ENCODE peak calls at places on chromosomes 6 and 20, in six cellular contexts. L is right lobe of liver, B is mesendoderm, Y is epithelial cell of proximal tubule, G is RCC 7860, F is Karpas-422. C is an unnamed sample.

GRCh38 chr6:157760589-157761330 is 62.3 kb upstream of the SNX9 start:
- DNase-seq in G (peak; percentile 71), B (no peak), L (no peak), F (no peak), Y (peak; percentile 44), C (no peak)

GRCh38 chr6:40710626-40711354 is 123.6 kb upstream of the LRFN2 start:
- DNase-seq in B (no peak), G (no peak), F (peak; percentile 95), L (no peak), Y (no peak), C (no peak)

GRCh38 chr6:64103480-64103879 is 467.9 kb downstream of the PHF3 start:
- DNase-seq in G (no peak), B (no peak), L (no peak), Y (no peak), F (no peak), C (no peak)

GRCh38 chr6:44043479-44044153 is 83.6 kb downstream of the MRPL14 start:
- DNase-seq in B (peak; percentile 88), L (peak; percentile 41), F (no peak), G (no peak), Y (no peak), C (peak; percentile 50)

GRCh38 chr6:93523365-93523764 is 104.0 kb upstream of the EPHA7 start:
- DNase-seq in B (no peak), G (no peak), F (no peak), Y (no peak), L (no peak), C (no peak)

GRCh38 chr6:149453597-149454340 is 31.0 kb downstream of the ZC3H12D start:
- DNase-seq in L (no peak), G (no peak), B (no peak), Y (no peak), F (no peak), C (peak; percentile 16)

GRCh38 chr6:160278311-160278710 is 19.7 kb upstream of the SLC22A2 start:
- DNase-seq in F (no peak), L (no peak), Y (no peak), G (no peak), B (no peak), C (no peak)

GRCh38 chr6:90369024-90369519 is 72.4 kb upstream of the BACH2 start:
- DNase-seq in L (no peak), F (no peak), B (peak; percentile 98), G (peak; percentile 99), Y (peak; percentile 100), C (peak; percentile 66)

GRCh38 chr20:13423472-13424173 is 202.5 kb downstream of the ISM1 start:
- DNase-seq in Y (no peak), G (no peak), F (no peak), L (no peak), B (no peak), C (no peak)